ENCODE peak calls at places on chromosomes 6 and 20, in five cellular contexts. D is HS-27A; P is activated CD8-positive, alpha-beta memory T cell treated with anti-CD3 and anti-CD28 coated beads for 1 hour; X is T-helper 1 cell; Y is stimulated activated naive B cell treated with anti-CD40 and anti-IgM and Interleukin-4, amounts not matched to agents 10 μg/mL and 1 μg/mL and 100 μg/mL, for 72 hours. Z is an unnamed sample.

GRCh38 chr6:154920502-154921200 is 74.5 kb upstream of the TIAM2 start:
- DNase-seq in D (no peak), P (no peak), X (no peak), Y (no peak), Z (no peak)

GRCh38 chr6:144653885-144654505 is 368.9 kb downstream of the UTRN start:
- DNase-seq in D (no peak), P (no peak), X (no peak), Y (peak), Z (no peak)

GRCh38 chr20:15399781-15400180 is 1062.4 kb upstream of the FLRT3 start:
- DNase-seq in D (no peak), P (no peak), X (no peak), Y (no peak), Z (no peak)

GRCh38 chr20:52242237-52243230 is 51.0 kb upstream of the ZFP64 start:
- DNase-seq in D (no peak), P (no peak), X (no peak), Y (no peak), Z (no peak)

GRCh38 chr6:143993965-143994646 is 14.0 kb downstream of the PLAGL1 start:
- DNase-seq in D (no peak), P (no peak), X (no peak), Y (no peak), Z (no peak)

GRCh38 chr6:160789263-160790027 is 87.4 kb downstream of the PLG start:
- DNase-seq in D (no peak), P (no peak), X (no peak), Y (no peak), Z (no peak)

GRCh38 chr6:5674141-5674540 is 332.6 kb downstream of the NRN1 start:
- DNase-seq in D (no peak), P (no peak), X (no peak), Y (no peak), Z (no peak)

GRCh38 chr6:11609324-11610071 is 71.9 kb downstream of the TMEM170B start:
- DNase-seq in D (peak), P (no peak), X (no peak), Y (no peak), Z (peak)

GRCh38 chr6:129890164-129890563 is 29.0 kb upstream of the TMEM244 start:
- DNase-seq in D (peak), P (no peak), X (no peak), Y (no peak), Z (no peak)

GRCh38 chr6:21142716-21143115 is 450.8 kb upstream of the SOX4 start:
- DNase-seq in D (no peak), P (no peak), X (no peak), Y (no peak), Z (no peak)

GRCh38 chr20:24153101-24154040 is 164.8 kb upstream of the GGTLC1 start:
- DNase-seq in D (no peak), P (no peak), X (no peak), Y (no peak), Z (no peak)

GRCh38 chr6:138963531-138963930 is 24.5 kb downstream of the REPS1 start:
- DNase-seq in D (no peak), P (no peak), X (no peak), Y (no peak), Z (no peak)

GRCh38 chr6:11632231-11632630 is 94.7 kb downstream of the TMEM170B start:
- DNase-seq in D (no peak), P (no peak), X (no peak), Y (no peak), Z (peak)

GRCh38 chr20:20227013-20227571 is 140.8 kb upstream of the INSM1 start:
- DNase-seq in D (no peak), P (no peak), X (no peak), Y (no peak), Z (no peak)

GRCh38 chr6:130625825-130626500 is 201.2 kb upstream of the SMLR1 start:
- DNase-seq in D (peak), P (no peak), X (no peak), Y (no peak), Z (no peak)

GRCh38 chr6:85579581-85579980 is 14.1 kb downstream of the SNX14 start:
- DNase-seq in D (no peak), P (no peak), X (no peak), Y (no peak), Z (no peak)

GRCh38 chr6:149978610-149979009 is 14.9 kb downstream of the ULBP1 start:
- DNase-seq in D (no peak), P (no peak), X (no peak), Y (no peak), Z (no peak)

GRCh38 chr6:34819571-34820480 is 27.9 kb downstream of the BLTP3A start:
- DNase-seq in D (no peak), P (no peak), X (no peak), Y (no peak), Z (no peak)

GRCh38 chr6:93021235-93021909 is 398.0 kb downstream of the EPHA7 start:
- DNase-seq in D (no peak), P (no peak), X (no peak), Y (no peak), Z (no peak)

GRCh38 chr20:36777152-36777551 is 3.6 kb upstream of the DSN1 start:
- DNase-seq in D (no peak), P (no peak), X (no peak), Y (no peak), Z (no peak)

GRCh38 chr6:44489912-44490604 is 102.6 kb downstream of the CDC5L start:
- DNase-seq in D (peak), P (no peak), X (no peak), Y (no peak), Z (peak)

GRCh38 chr20:33401922-33402369 is 627 bp upstream of the CDK5RAP1 start:
- DNase-seq in D (no peak), P (no peak), X (no peak), Y (no peak), Z (no peak)

GRCh38 chr6:133070410-133071043 is 170.6 kb upstream of the EYA4 start:
- DNase-seq in D (no peak), P (no peak), X (no peak), Y (no peak), Z (no peak)